ENCODE peak calls at places on chromosomes 1 and 21, in seven cellular contexts. E is AG09319, T is cardiac muscle cell, X is thoracic aorta, C is choroid plexus epithelial cell, P is fibroblast of pulmonary artery, V is hepatocyte. K is an unnamed sample.

GRCh38 chr1:235990376-235990795 is 74.5 kb downstream of the NID1 start:
- DNase-seq in E (no peak), T (no peak), C (peak), X (no peak), P (peak), V (no peak), K (no peak)

GRCh38 chr21:45951676-45952075 is 29.9 kb upstream of the COL6A1 start:
- DNase-seq in E (no peak), C (no peak), X (no peak), T (no peak), V (no peak), P (no peak), K (no peak)

GRCh38 chr21:33109574-33110339 is 39.8 kb downstream of the OLIG1 start:
- DNase-seq in P (no peak), X (no peak), T (peak), V (peak), C (no peak), E (no peak), K (no peak)

GRCh38 chr1:234369784-234370183 is 3.5 kb upstream of the COA6 start:
- DNase-seq in P (peak), T (no peak), E (no peak), V (no peak), X (no peak), C (peak), K (no peak)

GRCh38 chr1:226658538-226659125 is 80.5 kb downstream of the ITPKB start:
- DNase-seq in C (no peak), E (no peak), T (no peak), P (no peak), V (no peak), X (no peak), K (no peak)

GRCh38 chr1:165129568-165130164 is 226.8 kb downstream of the LMX1A start:
- DNase-seq in C (peak), E (no peak), X (no peak), V (peak), T (peak), P (peak), K (peak)

GRCh38 chr1:232558974-232559373 is 71.0 kb downstream of the SIPA1L2 start:
- DNase-seq in X (no peak), C (peak), E (no peak), P (no peak), T (no peak), V (no peak), K (no peak)

GRCh38 chr1:170664828-170665617 is 1.1 kb downstream of the PRRX1 start:
- DNase-seq in E (no peak), C (no peak), V (peak), P (peak), T (peak), X (no peak), K (peak)

GRCh38 chr21:40678681-40679284 is 168.2 kb downstream of the DSCAM start:
- DNase-seq in C (no peak), T (no peak), E (no peak), X (no peak), P (no peak), V (no peak), K (no peak)

GRCh38 chr1:88463401-88463800 is 220.7 kb upstream of the PKN2 start:
- DNase-seq in C (no peak), P (no peak), V (no peak), T (no peak), X (no peak), E (peak), K (no peak)

GRCh38 chr1:70948618-70949017 is 99.0 kb downstream of the PTGER3 start:
- DNase-seq in E (no peak), V (no peak), T (no peak), P (no peak), C (no peak), X (no peak), K (no peak)

GRCh38 chr1:236795757-236796719 is 946 bp downstream of the MTR start:
- DNase-seq in X (no peak), T (peak), P (peak), E (no peak), V (peak), C (peak), K (no peak)

GRCh38 chr1:60866251-60866650 is 216.1 kb upstream of the NFIA start:
- DNase-seq in E (no peak), T (no peak), P (no peak), X (no peak), V (no peak), C (no peak), K (no peak)

GRCh38 chr1:15153184-15153841 is at the start of gene TMEM51:
- DNase-seq in C (peak), V (peak), T (peak), X (no peak), E (no peak), P (peak), K (peak)

GRCh38 chr1:18831656-18832055 is 27.8 kb downstream of the TAS1R2 start:
- DNase-seq in V (no peak), P (no peak), C (no peak), E (no peak), T (no peak), X (no peak), K (no peak)

GRCh38 chr21:28336299-28336698 is 656.4 kb downstream of the LTN1 start:
- DNase-seq in E (peak), V (peak), X (no peak), T (peak), C (peak), P (peak), K (no peak)

GRCh38 chr21:28339403-28339802 is 653.3 kb downstream of the LTN1 start:
- DNase-seq in P (no peak), T (no peak), E (no peak), C (no peak), V (no peak), X (no peak), K (no peak)

GRCh38 chr21:28334407-28334806 is 658.3 kb downstream of the LTN1 start:
- DNase-seq in T (no peak), X (no peak), P (no peak), E (no peak), C (no peak), V (no peak), K (peak)

GRCh38 chr21:28338906-28339305 is 653.8 kb downstream of the LTN1 start:
- DNase-seq in T (no peak), E (no peak), X (no peak), V (no peak), C (no peak), P (peak), K (no peak)

DNA sequence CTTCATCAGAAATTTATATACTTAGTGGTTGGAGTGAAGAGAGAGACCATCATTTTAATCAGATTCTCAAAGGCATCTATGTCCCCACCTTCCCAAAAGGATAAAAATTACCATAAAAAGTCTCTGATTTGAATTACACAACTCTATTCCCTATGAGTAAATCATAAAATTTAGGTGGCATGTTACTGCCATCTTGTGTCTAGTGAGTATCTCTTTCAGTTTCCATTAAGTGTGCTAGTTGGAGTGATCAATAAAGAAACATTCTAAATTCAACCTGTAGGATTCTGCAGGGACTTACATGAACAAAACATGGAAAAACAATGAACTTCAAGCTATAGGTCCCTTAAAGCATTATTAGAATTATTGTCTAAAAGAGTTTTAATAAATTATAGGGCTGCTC is 655.4 kb downstream of the LTN1 start:
- DNase-seq in P (peak), V (peak), E (peak), X (no peak), T (peak), C (peak), K (no peak)
- TF ChIP-seq CTCF in P (peak), V (peak), E (peak), X (peak), T (peak), C (peak), K (peak)

DNA sequence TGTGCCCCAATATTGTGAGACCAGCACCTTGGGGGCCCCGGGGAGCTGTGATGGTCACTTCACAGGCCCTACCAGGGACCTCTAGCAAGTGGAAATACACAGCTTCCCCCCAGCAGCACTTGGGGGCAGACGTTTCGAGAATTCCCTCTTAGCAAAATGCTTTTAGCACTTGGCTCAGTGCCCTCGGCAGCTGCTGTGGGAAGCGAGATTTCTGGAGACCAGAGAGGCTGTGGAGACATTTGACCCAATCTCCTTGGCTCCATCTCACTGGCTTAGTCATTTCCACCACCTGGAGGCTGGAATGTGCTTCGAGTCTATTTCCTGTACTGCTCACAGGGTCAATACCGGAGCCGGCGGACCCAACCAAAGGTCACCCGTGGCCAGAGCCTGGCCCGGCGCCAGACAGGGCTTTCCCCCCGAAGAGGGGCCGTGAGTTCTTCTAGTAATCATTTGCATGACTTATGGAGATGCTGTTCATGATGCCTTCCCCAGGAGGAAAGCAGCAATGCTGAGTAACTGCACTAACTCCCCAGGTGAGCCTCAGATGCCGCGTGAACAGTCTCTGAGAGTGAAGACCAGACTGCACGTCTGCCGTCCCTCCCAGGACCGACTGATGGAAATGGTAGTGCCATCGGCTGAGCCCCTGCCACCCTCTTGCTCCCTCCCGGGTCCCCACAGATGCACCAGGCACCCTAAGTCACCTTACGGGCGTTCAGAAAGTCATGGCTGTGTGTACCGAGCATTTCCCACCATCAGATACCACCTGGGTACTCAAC is 4.4 kb upstream of the C2CD2 start:
- DNase-seq in V (peak), X (peak), T (peak), E (peak), P (peak), C (peak), K (peak)
- TF ChIP-seq CTCF in V (peak), X (peak), T (peak), E (peak), P (peak), C (peak), K (peak)

DNA sequence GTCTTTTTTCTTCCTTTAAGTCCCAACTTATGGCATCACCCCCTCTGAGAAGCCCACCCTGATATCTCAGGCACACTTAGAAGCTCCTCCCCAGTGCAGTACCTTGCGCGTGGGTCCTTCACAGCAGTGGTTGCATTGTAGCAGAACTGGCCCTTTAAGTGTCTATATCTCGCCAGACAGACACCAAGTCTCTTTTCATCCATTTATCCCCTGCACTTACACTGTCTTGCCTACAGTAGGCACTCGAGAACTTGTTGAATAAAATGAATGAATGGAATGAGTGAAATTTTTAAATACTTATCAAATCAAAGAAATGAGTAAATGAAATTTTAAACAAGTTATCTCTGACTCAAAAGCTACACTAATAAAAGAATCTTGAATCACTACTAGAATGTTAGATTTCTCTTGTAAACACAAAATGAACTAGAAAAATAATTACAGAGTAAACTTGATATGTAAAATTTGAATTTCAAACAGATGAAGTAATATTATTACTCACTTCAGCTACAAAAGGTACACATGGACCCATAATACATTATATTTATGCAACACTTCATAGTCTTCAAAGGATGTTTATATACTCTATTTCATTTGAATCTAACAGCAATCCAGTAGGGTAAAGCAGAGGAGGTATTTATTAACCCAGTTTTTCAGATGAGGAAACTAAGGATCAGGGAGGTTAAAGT is 54.7 kb upstream of the MAN1A2 start:
- DNase-seq in C (peak), X (no peak), V (no peak), P (peak), E (peak), T (no peak), K (no peak)
- TF ChIP-seq CTCF in C (peak), X (peak), V (peak), P (peak), E (peak), T (peak), K (peak)

DNA sequence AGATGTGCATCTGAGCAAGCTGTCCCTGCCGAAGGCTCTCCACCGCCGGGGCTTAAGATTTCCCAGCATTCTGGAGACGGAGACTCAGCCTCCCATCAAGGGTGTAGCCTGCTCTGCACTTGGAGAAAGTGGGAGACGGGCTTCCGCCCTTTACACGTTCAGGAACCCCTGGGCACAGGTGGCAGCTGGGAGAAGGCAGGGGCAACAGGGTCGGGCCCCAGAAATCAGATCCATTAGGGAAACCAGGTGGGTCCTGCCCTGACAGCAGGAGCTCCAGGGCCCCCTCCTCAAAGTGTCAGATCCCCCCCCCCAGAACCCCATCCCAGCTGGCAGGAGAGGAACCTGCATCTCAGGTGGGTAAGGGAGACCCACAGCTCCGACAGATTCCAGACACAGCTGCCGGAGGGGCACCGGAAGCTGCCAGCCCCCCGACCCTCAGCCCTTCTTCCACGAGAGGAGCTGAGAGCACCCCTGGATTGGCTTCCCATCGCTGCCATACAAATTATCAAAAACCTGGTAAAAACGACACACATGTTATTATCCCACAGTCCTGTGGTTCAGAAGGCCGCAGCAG is 236.6 kb downstream of the NPHP4 start:
- DNase-seq in E (no peak), C (no peak), X (no peak), P (no peak), V (no peak), T (no peak), K (no peak)
- TF ChIP-seq CTCF in E (no peak), C (no peak), X (no peak), P (no peak), V (no peak), T (no peak), K (no peak)

GRCh38 chr1:17067465-17068245 is 13.8 kb upstream of the SDHB start:
- DNase-seq in V (no peak), P (no peak), T (no peak), E (no peak), X (no peak), C (no peak), K (no peak)

GRCh38 chr1:17069452-17070162 is 15.8 kb upstream of the SDHB start:
- DNase-seq in P (no peak), T (no peak), C (no peak), V (no peak), E (no peak), X (no peak), K (no peak)

GRCh38 chr1:17068789-17069188 is 15.0 kb upstream of the SDHB start:
- DNase-seq in T (no peak), X (no peak), C (no peak), V (no peak), P (no peak), E (no peak), K (no peak)

GRCh38 chr1:17066530-17067426 is 12.9 kb upstream of the SDHB start:
- DNase-seq in T (no peak), V (no peak), X (no peak), E (no peak), P (no peak), C (no peak), K (no peak)

DNA sequence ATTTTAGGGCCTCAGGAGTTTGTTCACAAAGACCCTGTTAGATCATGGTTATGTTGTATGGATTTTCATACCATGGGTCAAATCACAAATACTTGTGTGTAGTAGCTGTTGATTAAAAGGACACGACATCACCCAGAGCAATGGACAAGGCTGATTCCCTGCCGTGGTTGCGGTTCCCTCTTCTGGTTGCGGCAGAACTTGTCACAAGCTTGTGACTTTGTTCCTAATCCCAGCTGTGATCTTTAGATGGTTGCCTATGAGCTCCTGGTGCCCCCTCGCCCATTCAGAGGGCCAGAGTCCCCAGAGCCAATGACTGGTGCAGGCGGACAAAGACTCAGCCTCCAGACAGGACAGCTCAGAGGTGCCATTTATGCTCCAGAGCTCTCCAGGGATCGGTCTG is 11.8 kb upstream of the SDHB start:
- DNase-seq in E (no peak), C (no peak), V (no peak), P (no peak), X (no peak), T (no peak), K (no peak)
- TF ChIP-seq CTCF in E (no peak), C (no peak), V (no peak), P (no peak), X (no peak), T (no peak), K (no peak)

DNA sequence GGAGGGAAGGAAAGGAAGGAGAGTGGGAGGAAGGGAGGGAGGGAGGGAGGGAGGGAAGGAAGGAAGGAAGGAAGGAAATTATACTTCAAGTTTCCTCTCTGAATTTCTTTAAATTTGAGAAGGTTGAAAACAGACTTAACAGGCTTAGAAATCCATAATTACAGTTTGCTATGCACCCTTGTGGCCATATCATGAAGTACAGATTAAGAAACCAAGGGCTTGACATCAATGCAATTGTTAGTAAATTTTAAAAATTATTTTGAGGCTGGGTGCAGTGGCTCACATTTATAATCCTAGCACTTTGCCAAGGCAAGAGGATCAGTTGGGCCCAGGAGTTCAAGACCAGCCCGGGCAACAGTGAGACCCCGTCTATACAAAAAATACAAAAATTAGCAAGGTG is 14.4 kb downstream of the ANP32E start:
- DNase-seq in E (no peak), T (no peak), P (peak), C (peak), V (peak), X (no peak), K (no peak)
- TF ChIP-seq CTCF in E (peak), T (peak), P (peak), C (peak), V (peak), X (peak), K (peak)

DNA sequence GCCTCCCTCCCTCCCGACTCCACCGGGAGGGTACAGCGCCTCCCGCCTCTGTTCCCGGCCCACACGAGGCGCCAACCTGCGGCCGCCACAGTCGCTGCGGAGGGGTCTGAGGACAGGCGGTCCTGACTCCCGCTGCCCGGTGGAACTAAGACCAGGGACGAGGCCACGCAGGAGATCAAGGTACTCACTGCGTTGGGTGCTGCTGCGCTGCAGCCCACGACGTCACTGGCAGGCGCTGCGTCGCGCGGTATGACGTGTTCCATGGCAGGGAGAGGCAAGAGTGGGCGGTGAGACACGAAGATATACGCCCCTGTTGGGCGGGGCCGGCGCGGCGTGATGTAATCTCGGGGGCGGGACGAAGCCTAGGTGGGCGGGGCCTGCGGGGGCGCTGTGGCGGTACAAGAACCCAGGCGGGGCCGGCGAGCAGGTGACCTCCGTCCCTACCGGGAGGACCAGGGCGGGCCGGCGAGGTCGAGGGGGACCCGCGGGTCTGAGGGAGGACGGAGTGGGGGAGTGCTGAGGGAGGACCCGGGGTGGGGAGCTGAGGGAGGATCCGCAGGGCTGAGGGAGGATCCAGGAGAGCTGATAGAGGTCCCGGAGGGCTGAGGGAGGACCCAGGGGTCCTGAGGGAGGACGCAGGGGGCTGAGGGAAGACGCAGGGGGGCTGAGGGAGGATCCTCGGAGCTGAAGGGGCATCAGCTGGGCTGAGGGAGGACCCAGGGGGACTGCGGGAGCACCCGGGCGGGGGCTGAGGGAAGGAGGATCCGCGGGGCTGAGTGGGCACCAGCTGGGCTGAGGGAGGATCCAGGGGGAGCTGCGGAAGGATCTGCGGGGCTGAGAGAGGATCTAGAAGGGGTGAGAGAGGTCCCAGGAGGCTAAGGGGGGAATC is at the start of gene MRPL55:
- DNase-seq in V (peak), P (peak), X (peak), T (peak), E (peak), C (peak), K (peak)
- TF ChIP-seq CTCF in V (no peak), P (no peak), X (no peak), T (no peak), E (no peak), C (no peak), K (no peak)